ENCODE peak calls at places on chromosomes 4 and X, in nine cellular contexts. Q is ascending aorta, X is ovary, U is thyroid gland, H is heart left ventricle, R is esophagus muscularis mucosa, S is MM.1S, J is neural progenitor cell, A is endodermal cell. O is an unnamed sample. For H3K27me3, the result is how much of the 10 kb centered on the place peaks cover.

GRCh38 chrX:129717902-129718301 is 20.9 kb upstream of the XPNPEP2 start:
- DNase-seq in Q (peak), X (no peak), U (no peak), H (no peak), R (no peak), S (no peak), J (no peak), A (peak), O (no peak)

GRCh38 chr4:137370699-137371098 is 161.6 kb downstream of the PCDH18 start:
- DNase-seq in Q (no peak), X (no peak), U (no peak), H (no peak), R (no peak), S (no peak), J (no peak), A (no peak), O (no peak)

GRCh38 chr4:177251237-177251636 is 58.4 kb upstream of the NEIL3 start:
- DNase-seq in Q (no peak), X (no peak), U (no peak), H (no peak), R (no peak), S (no peak), J (no peak), A (no peak), O (peak)

GRCh38 chrX:139290310-139290709 is 240.2 kb upstream of the F9 start:
- DNase-seq in Q (no peak), X (no peak), U (no peak), H (no peak), R (no peak), S (peak), J (no peak), A (no peak), O (no peak)

GRCh38 chr4:181004056-181004455 is 1239.1 kb upstream of the TENM3 start:
- DNase-seq in Q (no peak), X (no peak), U (no peak), H (no peak), R (no peak), S (no peak), J (no peak), A (no peak), O (no peak)

GRCh38 chrX:106874075-106874474 is 29.1 kb downstream of the RIPPLY1 start:
- DNase-seq in Q (no peak), X (no peak), U (no peak), H (no peak), R (no peak), S (peak), J (peak), A (no peak), O (peak)

GRCh38 chr4:72568959-72569718 is at the start of gene ADAMTS3:
- DNase-seq in Q (peak), X (peak), U (peak), H (peak), R (peak), S (peak), J (peak), A (peak), O (peak)

GRCh38 chrX:73877687-73878086 is 314.7 kb downstream of the CHIC1 start:
- DNase-seq in Q (no peak), X (no peak), U (no peak), H (no peak), R (no peak), S (no peak), J (no peak), A (peak), O (no peak)

GRCh38 chr4:84146300-84146942 is 352.7 kb downstream of the NKX6-1 start:
- DNase-seq in Q (no peak), X (no peak), U (no peak), H (no peak), R (no peak), S (peak), J (no peak), A (no peak), O (no peak)

GRCh38 chr4:151389316-151389715 is 19.7 kb upstream of the FHIP1A start:
- DNase-seq in Q (no peak), X (no peak), U (no peak), H (no peak), R (no peak), S (no peak), J (no peak), A (no peak), O (no peak)

DNA sequence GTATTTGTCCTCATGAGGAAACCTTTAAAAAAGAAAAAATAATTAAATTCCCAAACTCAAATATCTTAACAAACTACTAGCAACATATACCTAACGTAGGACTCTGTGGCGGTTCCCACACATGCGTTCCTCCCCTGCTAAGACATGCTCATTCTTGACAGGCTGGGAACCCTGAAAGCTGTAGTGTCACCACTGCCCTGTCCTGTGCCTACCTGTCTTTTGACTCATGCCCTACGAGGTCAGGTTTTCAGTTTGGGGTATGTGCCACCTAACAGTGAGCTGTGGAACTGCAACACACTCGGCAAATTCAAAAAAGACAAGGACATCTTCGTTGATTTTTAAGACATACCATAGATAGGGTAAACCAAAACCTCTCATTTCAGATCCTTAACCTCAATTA is 17.8 kb downstream of the IDS start:
- DNase-seq in Q (no peak), X (no peak), U (no peak), H (no peak), R (no peak), S (no peak), J (no peak), A (peak), O (no peak)
- TF ChIP-seq CTCF in Q (no peak), X (no peak), U (no peak), H (no peak), R (no peak), S (peak), J (peak), A (peak), O (no peak)

DNA sequence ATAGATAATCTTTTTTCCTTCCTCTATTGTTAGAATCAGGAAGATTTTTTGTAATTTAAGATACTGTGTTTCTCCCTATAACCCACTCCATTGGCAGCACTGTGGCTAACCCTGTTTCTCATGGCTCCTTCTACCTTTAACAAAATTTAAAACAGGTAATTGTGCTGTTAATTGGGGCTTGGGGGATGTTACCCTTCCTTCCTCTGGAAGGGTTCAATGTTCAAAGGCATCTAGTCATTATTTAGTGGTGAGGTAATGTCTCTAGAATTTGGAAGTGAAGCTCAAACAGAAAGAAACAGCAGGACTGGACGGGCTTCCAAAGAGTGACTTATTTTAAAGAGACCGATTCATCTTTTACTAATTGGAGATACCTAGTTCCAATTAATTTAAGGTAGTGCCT is 166.4 kb downstream of the TRIML1 start:
- DNase-seq in Q (no peak), X (no peak), U (no peak), H (no peak), R (no peak), S (no peak), J (no peak), A (no peak), O (no peak)
- H3K27me3 ChIP-seq in Q (under half), X (under half), U (under half), H (under half), R (under half), S (under half), J (under half), A (under half), O (under half)

GRCh38 chr4:57205580-57205979 is 95.4 kb upstream of the IGFBP7 start:
- DNase-seq in Q (no peak), X (no peak), U (no peak), H (no peak), R (no peak), S (no peak), J (no peak), A (no peak), O (no peak)

GRCh38 chr4:57214654-57215411 is 104.6 kb upstream of the IGFBP7 start:
- DNase-seq in Q (no peak), X (no peak), U (peak), H (no peak), R (no peak), S (no peak), J (no peak), A (no peak), O (no peak)

GRCh38 chr4:57206172-57206571 is 96.0 kb upstream of the IGFBP7 start:
- DNase-seq in Q (no peak), X (no peak), U (no peak), H (no peak), R (no peak), S (no peak), J (no peak), A (no peak), O (no peak)

DNA sequence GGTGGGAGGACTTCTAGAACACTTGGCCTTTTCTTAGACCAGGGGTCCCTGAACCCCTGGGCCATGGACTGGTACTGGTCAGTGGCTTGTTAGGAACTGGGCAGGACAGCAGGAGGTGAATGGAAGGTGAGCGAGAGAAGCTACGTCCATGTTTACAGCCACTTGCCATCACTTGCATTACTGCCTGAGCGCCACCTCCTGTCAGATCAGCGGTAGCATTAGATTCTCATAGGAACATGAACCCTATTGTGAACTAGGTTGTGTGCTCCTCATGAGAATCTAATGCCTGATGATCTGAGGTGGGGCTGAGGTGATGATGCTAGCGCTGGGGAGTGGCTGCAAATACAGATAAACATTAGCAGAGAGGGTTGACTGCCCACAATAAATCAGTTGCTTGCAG is 100.9 kb upstream of the IGFBP7 start:
- DNase-seq in Q (no peak), X (no peak), U (no peak), H (no peak), R (no peak), S (no peak), J (no peak), A (no peak), O (no peak)
- TF ChIP-seq CTCF in Q (no peak), X (no peak), U (no peak), H (no peak), R (no peak), S (no peak), J (no peak), A (no peak), O (no peak)

GRCh38 chrX:465418-465817 is 78.7 kb upstream of the PPP2R3B start:
- DNase-seq in Q (no peak), X (no peak), U (no peak), H (no peak), R (no peak), S (no peak), J (no peak), A (peak), O (no peak)
- H3K27me3 ChIP-seq in Q (under half), X (under half), U (under half), H (under half), R (half or more), S (under half), J (under half), A (under half), O (under half)

DNA sequence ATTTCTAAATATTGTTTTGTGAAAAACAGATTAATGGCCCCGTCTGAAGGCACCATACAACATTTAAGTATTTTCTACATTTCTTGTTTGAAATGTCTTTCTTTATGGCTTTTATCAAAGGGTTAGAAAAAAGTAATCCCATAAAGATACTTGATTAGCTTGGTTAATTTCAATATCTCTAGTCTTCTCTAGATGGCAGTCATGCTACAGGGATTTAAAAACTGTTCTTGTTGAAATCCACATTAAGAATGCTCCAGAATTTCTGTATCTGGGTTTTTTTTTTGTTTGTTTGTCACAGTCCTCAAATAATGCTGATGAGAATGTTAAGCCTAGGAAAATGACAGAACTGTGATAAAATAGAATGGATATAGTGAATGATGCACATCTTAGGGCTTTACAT is 109.0 kb upstream of the AADAT start:
- DNase-seq in Q (no peak), X (no peak), U (no peak), H (no peak), R (no peak), S (peak), J (no peak), A (no peak), O (no peak)
- TF ChIP-seq CTCF in Q (no peak), X (no peak), U (no peak), H (no peak), R (no peak), S (peak), J (peak), A (peak), O (peak)

DNA sequence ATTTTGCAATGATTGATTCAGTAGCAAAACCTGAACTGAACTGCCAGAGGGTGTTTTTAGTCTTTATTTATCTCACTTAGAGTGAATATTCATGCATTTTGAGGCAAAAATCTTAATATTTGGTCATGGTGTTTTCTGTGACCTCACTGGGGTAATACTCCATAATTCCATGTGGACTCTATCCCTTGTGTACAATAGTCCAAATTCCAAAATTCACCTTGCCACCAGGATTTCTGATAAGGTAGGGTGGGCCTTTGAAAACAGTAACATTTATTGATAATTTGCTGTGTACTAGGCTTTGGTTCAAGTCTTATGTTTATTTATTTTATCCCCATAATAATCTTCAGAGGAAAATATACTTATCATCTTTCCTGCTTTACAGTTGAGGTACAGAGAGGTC is 68.4 kb upstream of the PDE5A start:
- DNase-seq in Q (no peak), X (no peak), U (no peak), H (no peak), R (no peak), S (no peak), J (no peak), A (no peak), O (no peak)
- H3K27me3 ChIP-seq in Q (under half), X (under half), U (under half), H (under half), R (under half), S (under half), J (under half), A (under half), O (under half)

O was measured in hepatocyte.